ENCODE peak calls at places on chromosomes 5 and 9, in eight cellular contexts. Y is left cardiac atrium, V is ureter, A is M059J, S is neural progenitor cell, W is foreskin keratinocyte, B is omental fat pad, K is GF-D8. Q is an unnamed sample.

GRCh38 chr5:141637266-141637692 is 482 bp downstream of the RELL2 start:
- DNase-seq in V (no peak), B (no peak), Y (no peak), K (no peak), W (no peak), A (no peak), S (peak), Q (no peak)

GRCh38 chr5:36667826-36668225 is 61.4 kb downstream of the SLC1A3 start:
- DNase-seq in K (no peak), B (no peak), S (no peak), A (no peak), W (no peak), V (no peak), Y (no peak), Q (no peak)

GRCh38 chr5:148760945-148761638 is 65.3 kb upstream of the ADRB2 start:
- DNase-seq in S (no peak), K (no peak), B (no peak), Y (no peak), W (no peak), A (peak), V (no peak), Q (no peak)

GRCh38 chr5:136620016-136620419 is 254.7 kb upstream of the TRPC7 start:
- DNase-seq in B (no peak), W (peak), V (no peak), S (no peak), K (no peak), Y (no peak), A (peak), Q (no peak)

GRCh38 chr5:123157797-123158528 is 68.9 kb downstream of the PRDM6 start:
- DNase-seq in K (no peak), V (no peak), B (no peak), A (peak), Y (no peak), W (peak), S (no peak), Q (no peak)

GRCh38 chr9:77764894-77765780 is 117.0 kb upstream of the GNA14 start:
- DNase-seq in Y (no peak), B (no peak), V (no peak), S (peak), A (peak), K (no peak), W (peak), Q (no peak)

GRCh38 chr9:27349681-27350080 is 52.7 kb upstream of the EQTN start:
- DNase-seq in W (no peak), A (no peak), S (no peak), V (no peak), K (no peak), B (no peak), Y (no peak), Q (no peak)

GRCh38 chr5:78108564-78108963 is 185.9 kb downstream of the AP3B1 start:
- DNase-seq in K (no peak), S (peak), B (no peak), Y (no peak), A (no peak), V (no peak), W (no peak), Q (no peak)

GRCh38 chr5:12902611-12903010 is 998.4 kb upstream of the CTNND2 start:
- DNase-seq in K (no peak), S (no peak), Y (no peak), W (no peak), A (no peak), V (no peak), B (no peak), Q (no peak)

GRCh38 chr5:76816110-76816831 is 2.6 kb upstream of the F2RL1 start:
- DNase-seq in S (no peak), V (no peak), K (no peak), W (peak), B (no peak), Y (no peak), A (no peak), Q (no peak)

GRCh38 chr5:76607353-76607871 is 15.8 kb downstream of the F2RL2 start:
- DNase-seq in S (peak), Y (no peak), A (peak), W (no peak), K (no peak), B (no peak), V (no peak), Q (no peak)

GRCh38 chr9:76373173-76373771 is 21.0 kb downstream of the RFK start:
- DNase-seq in Y (peak), V (peak), B (no peak), K (no peak), S (no peak), A (peak), W (peak), Q (no peak)

GRCh38 chr9:133238851-133239532 is 29.9 kb upstream of the OBP2B start:
- DNase-seq in W (peak), B (peak), A (peak), Y (peak), V (peak), S (peak), K (no peak), Q (no peak)

GRCh38 chr5:55857247-55857640 is 6.1 kb downstream of the IL31RA start:
- DNase-seq in W (no peak), B (no peak), S (no peak), V (no peak), K (no peak), Y (no peak), A (no peak), Q (no peak)

GRCh38 chr5:59253625-59254024 is 639.9 kb downstream of the PDE4D start:
- DNase-seq in W (no peak), B (no peak), A (no peak), V (no peak), Y (no peak), K (no peak), S (no peak), Q (no peak)

GRCh38 chr5:14929293-14930065 is 57.9 kb upstream of the ANKH start:
- DNase-seq in B (no peak), A (no peak), Y (no peak), S (no peak), K (no peak), V (no peak), W (no peak), Q (no peak)

GRCh38 chr9:33524431-33524947 is 438 bp downstream of the ANKRD18B start:
- DNase-seq in V (no peak), W (peak), B (no peak), K (no peak), A (no peak), Y (peak), S (peak), Q (no peak)

GRCh38 chr5:143413964-143414669 is 10.6 kb upstream of the NR3C1 start:
- DNase-seq in B (no peak), W (no peak), S (no peak), K (no peak), Y (no peak), V (no peak), A (no peak), Q (no peak)

GRCh38 chr5:172504736-172505402 is 50.5 kb upstream of the SH3PXD2B start:
- DNase-seq in K (no peak), Y (peak), W (no peak), A (no peak), V (peak), B (no peak), S (no peak), Q (peak)

GRCh38 chr9:4541281-4541680 is 51.0 kb downstream of the SLC1A1 start:
- DNase-seq in A (no peak), S (no peak), Y (no peak), W (no peak), B (no peak), V (no peak), K (no peak), Q (no peak)

GRCh38 chr9:34663296-34663590 is 786 bp upstream of the CCL27 start:
- DNase-seq in A (no peak), K (no peak), V (no peak), B (no peak), Y (no peak), W (peak), S (no peak), Q (no peak)

GRCh38 chr5:138597660-138598400 is 22.6 kb upstream of the HSPA9 start:
- DNase-seq in B (no peak), S (no peak), K (no peak), V (no peak), A (no peak), W (no peak), Y (no peak), Q (no peak)

GRCh38 chr9:119961774-119962408 is 592.7 kb upstream of the BRINP1 start:
- DNase-seq in V (no peak), W (no peak), S (peak), B (no peak), Y (peak), K (no peak), A (no peak), Q (no peak)

GRCh38 chr9:69181908-69182353 is 7.9 kb downstream of the TJP2 start:
- DNase-seq in W (no peak), K (peak), A (no peak), V (no peak), Y (no peak), S (no peak), B (no peak), Q (no peak)

GRCh38 chr5:1439388-1440097 is 5.7 kb downstream of the SLC6A3 start:
- DNase-seq in B (no peak), Y (no peak), A (no peak), K (no peak), W (no peak), S (no peak), V (no peak), Q (peak)

GRCh38 chr9:87067426-87067825 is 120.1 kb upstream of the GAS1 start:
- DNase-seq in V (no peak), Y (no peak), S (no peak), B (no peak), W (peak), K (no peak), A (no peak), Q (no peak)

GRCh38 chr9:7369384-7369821 is 430.2 kb downstream of the DMAC1 start:
- DNase-seq in Y (no peak), B (no peak), V (no peak), S (no peak), A (no peak), K (no peak), W (no peak), Q (no peak)

GRCh38 chr9:117926031-117926655 is 221.9 kb downstream of the TLR4 start:
- DNase-seq in K (no peak), W (no peak), A (peak), B (no peak), V (no peak), Y (no peak), S (peak), Q (no peak)

GRCh38 chr5:29795253-29795652 is 1398.2 kb upstream of the CDH6 start:
- DNase-seq in W (no peak), B (no peak), V (no peak), A (no peak), Y (no peak), K (no peak), S (no peak), Q (no peak)

GRCh38 chr9:3939820-3940219 is 360.0 kb downstream of the GLIS3 start:
- DNase-seq in K (no peak), S (no peak), Y (no peak), A (peak), B (no peak), W (peak), V (no peak), Q (no peak)

GRCh38 chr9:121271368-121272351 is 3.7 kb downstream of the GSN start:
- DNase-seq in Y (peak), A (peak), V (no peak), K (peak), S (no peak), B (no peak), W (no peak), Q (no peak)

GRCh38 chr5:56549096-56549886 is 266.1 kb upstream of the MAP3K1 start:
- DNase-seq in S (no peak), W (no peak), K (no peak), B (no peak), V (no peak), A (no peak), Y (no peak), Q (no peak)

GRCh38 chr9:35029852-35030251 is 40.3 kb downstream of the DNAJB5 start:
- DNase-seq in Y (no peak), K (no peak), V (no peak), B (no peak), S (no peak), W (no peak), A (no peak), Q (no peak)

GRCh38 chr5:150626853-150627276 is 13.6 kb upstream of the SYNPO start:
- DNase-seq in V (peak), K (no peak), S (no peak), A (peak), W (peak), Y (peak), B (no peak), Q (no peak)

GRCh38 chr5:10133830-10134229 is 115.9 kb downstream of the ATPSCKMT start:
- DNase-seq in S (no peak), B (no peak), A (peak), V (no peak), Y (no peak), K (no peak), W (no peak), Q (no peak)

GRCh38 chr9:136960212-136960937 is 8.3 kb downstream of the LCN12 start:
- DNase-seq in B (no peak), S (no peak), Y (no peak), V (no peak), A (no peak), W (no peak), K (no peak), Q (no peak)

GRCh38 chr9:135487281-135488012 is 7.9 kb downstream of the PPP1R26 start:
- DNase-seq in A (no peak), Y (no peak), W (no peak), B (no peak), K (no peak), S (no peak), V (no peak), Q (no peak)

GRCh38 chr5:74376187-74376586 is 264.3 kb downstream of the ENC1 start:
- DNase-seq in B (no peak), A (no peak), V (no peak), S (no peak), Y (no peak), K (no peak), W (no peak), Q (peak)